ENCODE peak calls at places on chromosomes 11 and 22, in nine cellular contexts. A is K562; D is thoracic aorta; K is CD8-positive, alpha-beta T cell; H is tibial nerve; V is fibroblast of lung; W is hepatocyte; O is lung; I is body of pancreas. Q is an unnamed sample. For H3K4me1, the result is how much of the 10 kb centered on the place peaks cover.

GRCh38 chr11:1197886-1198765 is 24.7 kb upstream of the MUC5B start:
- DNase-seq in O (no peak), H (no peak), A (no peak), V (no peak), D (peak), W (no peak), I (peak), K (peak), Q (no peak)

GRCh38 chr11:31826530-31827438 is 15.7 kb upstream of the PAX6 start:
- DNase-seq in H (no peak), O (no peak), W (no peak), I (no peak), K (no peak), A (no peak), D (no peak), V (no peak), Q (no peak)

GRCh38 chr22:23176645-23177027 is 3.7 kb upstream of the BCR start:
- DNase-seq in I (no peak), O (no peak), K (no peak), W (no peak), V (no peak), D (no peak), A (no peak), H (no peak), Q (no peak)

GRCh38 chr11:70107191-70107590 is 29.1 kb downstream of the ANO1 start:
- DNase-seq in H (no peak), W (no peak), D (no peak), K (no peak), O (no peak), V (no peak), A (no peak), I (no peak), Q (no peak)

GRCh38 chr22:28246392-28246791 is 327.3 kb upstream of the PITPNB start:
- DNase-seq in A (no peak), K (no peak), D (no peak), O (no peak), W (no peak), I (no peak), H (no peak), V (peak), Q (no peak)

GRCh38 chr11:115905331-115905730 is 401.1 kb upstream of the CADM1 start:
- DNase-seq in I (no peak), A (no peak), V (peak), K (no peak), H (no peak), D (no peak), O (no peak), W (no peak), Q (no peak)

GRCh38 chr22:30234786-30235470 is 11.6 kb downstream of the LIF start:
- DNase-seq in D (no peak), O (peak), K (no peak), H (no peak), V (peak), W (peak), I (peak), A (no peak), Q (no peak)

GRCh38 chr11:69384548-69385465 is 90.9 kb downstream of the MYEOV start:
- DNase-seq in W (no peak), V (no peak), O (no peak), K (no peak), H (peak), D (no peak), I (no peak), A (no peak), Q (no peak)

GRCh38 chr11:46353706-46354105 is 6.4 kb downstream of the DGKZ start:
- DNase-seq in H (no peak), V (no peak), K (no peak), I (no peak), A (no peak), D (no peak), O (no peak), W (no peak), Q (no peak)

GRCh38 chr22:33321466-33321865 is 263.3 kb upstream of the SYN3 start:
- DNase-seq in A (no peak), O (no peak), W (no peak), V (no peak), H (no peak), D (no peak), I (no peak), K (no peak), Q (no peak)

GRCh38 chr11:36478700-36479329 is 31.3 kb downstream of the TRAF6 start:
- DNase-seq in A (no peak), K (no peak), I (no peak), H (no peak), W (peak), O (no peak), V (peak), D (no peak), Q (no peak)

GRCh38 chr11:67277231-67277961 is 11.1 kb downstream of the GRK2 start:
- DNase-seq in V (peak), H (peak), O (peak), D (peak), W (no peak), K (peak), I (peak), A (peak), Q (peak)

GRCh38 chr11:111282663-111283062 is 15.7 kb upstream of the POU2AF3 start:
- DNase-seq in A (no peak), O (no peak), H (no peak), W (no peak), V (no peak), I (no peak), D (no peak), K (no peak), Q (no peak)

GRCh38 chr11:59106363-59107336 is at the start of gene FAM111B:
- DNase-seq in D (peak), K (peak), V (peak), H (peak), W (peak), O (peak), A (no peak), I (peak), Q (peak)

GRCh38 chr11:35525501-35526175 is at the start of gene PAMR1:
- DNase-seq in V (peak), D (no peak), W (peak), H (peak), O (no peak), A (no peak), I (peak), K (no peak), Q (peak)

DNA sequence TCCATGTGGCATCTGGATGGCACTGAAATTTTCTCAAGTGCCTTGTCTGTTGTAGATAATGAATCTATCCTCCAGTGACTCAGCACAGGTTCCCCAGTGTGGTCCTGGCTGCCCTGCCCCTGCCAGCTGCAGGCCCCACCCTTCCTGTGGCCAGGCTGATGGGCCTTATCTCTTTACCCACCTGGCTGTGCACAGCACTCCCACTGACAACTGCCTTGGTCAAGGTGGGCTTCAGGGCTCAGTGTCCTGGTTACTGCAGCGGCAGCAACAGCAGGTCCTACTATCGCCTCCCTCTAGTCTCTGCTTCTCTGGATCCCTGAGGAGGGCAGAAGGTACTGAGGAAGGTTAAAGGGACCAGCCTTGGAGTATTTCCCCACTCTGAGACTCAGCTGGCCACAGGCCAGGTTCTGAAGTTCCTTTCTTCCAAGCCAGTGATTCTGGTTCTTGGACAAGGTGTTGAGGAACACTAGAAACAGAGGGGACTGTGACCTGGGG is 3.1 kb downstream of the HMBS start:
- DNase-seq in V (no peak), D (no peak), O (no peak), I (no peak), H (no peak), A (peak), K (no peak), W (no peak), Q (no peak)
- H3K4me1 ChIP-seq in V (under half), D (under half), O (under half), I (under half), H (under half), A (half or more), K (under half), W (under half), Q (under half)

GRCh38 chr11:16895306-16895705 is 118.9 kb downstream of the PLEKHA7 start:
- DNase-seq in I (no peak), D (no peak), V (no peak), W (no peak), A (no peak), K (no peak), O (no peak), H (no peak), Q (no peak)
- H3K4me1 ChIP-seq in I (under half), D (under half), V (under half), W (under half), A (under half), K (under half), O (under half), H (under half), Q (under half)

GRCh38 chr11:75190652-75191329 is 39.9 kb downstream of the SLCO2B1 start:
- DNase-seq in D (no peak), I (no peak), O (no peak), V (no peak), W (no peak), A (no peak), K (no peak), H (no peak), Q (no peak)

GRCh38 chr11:75189075-75189474 is 38.2 kb downstream of the SLCO2B1 start:
- DNase-seq in H (no peak), V (no peak), D (no peak), O (no peak), K (no peak), W (no peak), I (no peak), A (no peak), Q (no peak)

GRCh38 chr11:75193271-75193670 is 42.4 kb downstream of the SLCO2B1 start:
- DNase-seq in A (no peak), K (no peak), W (no peak), O (no peak), H (no peak), V (no peak), I (no peak), D (no peak), Q (no peak)

GRCh38 chr11:75189911-75190310 is 39.0 kb downstream of the SLCO2B1 start:
- DNase-seq in H (no peak), V (no peak), D (no peak), W (no peak), K (no peak), O (no peak), A (no peak), I (no peak), Q (no peak)

GRCh38 chr11:75191330-75191717 is 40.4 kb downstream of the SLCO2B1 start:
- DNase-seq in A (no peak), O (no peak), H (no peak), D (no peak), W (no peak), I (no peak), K (no peak), V (no peak), Q (no peak)
- H3K4me1 ChIP-seq in A (under half), O (under half), H (under half), D (under half), W (under half), I (under half), K (under half), V (under half), Q (half or more)

GRCh38 chr11:128720522-128720985 is 26.7 kb downstream of the FLI1 start:
- DNase-seq in V (no peak), D (no peak), O (no peak), K (peak), A (no peak), W (peak), I (no peak), H (no peak), Q (no peak)
- H3K4me1 ChIP-seq in V (under half), D (under half), O (under half), K (half or more), A (under half), W (under half), I (under half), H (under half), Q (half or more)

GRCh38 chr11:114253771-114254170 is 42.4 kb upstream of the NNMT start:
- DNase-seq in I (no peak), V (no peak), W (no peak), K (no peak), A (no peak), H (no peak), O (no peak), D (no peak), Q (no peak)
- H3K4me1 ChIP-seq in I (under half), V (under half), W (under half), K (under half), A (under half), H (under half), O (under half), D (half or more), Q (half or more)

GRCh38 chr22:40189979-40190378 is 12.3 kb downstream of the TNRC6B start:
- DNase-seq in D (no peak), A (no peak), H (no peak), K (no peak), I (no peak), O (no peak), V (no peak), W (no peak), Q (no peak)
- H3K4me1 ChIP-seq in D (half or more), A (half or more), H (under half), K (half or more), I (half or more), O (under half), V (under half), W (under half), Q (under half)

GRCh38 chr11:60918941-60919275 is 5.0 kb downstream of the TMEM109 start:
- DNase-seq in O (no peak), A (no peak), I (no peak), D (no peak), V (peak), H (no peak), K (no peak), W (no peak), Q (no peak)

GRCh38 chr11:60921259-60921658 is 3.0 kb upstream of the TMEM132A start:
- DNase-seq in A (no peak), V (no peak), I (no peak), H (no peak), O (no peak), D (no peak), W (no peak), K (no peak), Q (no peak)

GRCh38 chr11:60919956-60920355 is 4.3 kb upstream of the TMEM132A start:
- DNase-seq in A (no peak), H (no peak), K (no peak), W (no peak), D (no peak), O (no peak), I (no peak), V (no peak), Q (no peak)

GRCh38 chr11:60918251-60918940 is 4.4 kb downstream of the TMEM109 start:
- DNase-seq in O (no peak), H (no peak), V (no peak), D (no peak), W (no peak), A (no peak), I (no peak), K (no peak), Q (no peak)

DNA sequence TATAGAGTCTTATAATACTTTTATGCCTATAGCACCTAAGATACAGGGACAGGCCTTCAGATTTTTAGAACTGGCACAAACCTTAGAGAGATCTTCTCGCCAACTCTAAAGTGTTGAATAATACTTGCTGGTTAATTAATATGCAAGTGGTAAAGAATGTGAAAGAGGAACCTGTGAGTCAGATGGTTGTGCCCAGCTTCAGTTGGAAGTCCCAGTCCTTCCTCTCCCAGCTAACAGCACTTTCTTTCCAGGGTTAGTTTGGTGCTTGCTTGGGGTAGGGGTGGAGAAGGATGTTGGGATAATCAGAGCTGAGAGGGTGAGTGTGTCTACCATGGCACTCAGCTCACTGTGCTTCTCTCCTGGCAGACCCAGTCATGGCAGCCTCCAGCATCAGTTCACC is 4.9 kb upstream of the TMEM132A start:
- DNase-seq in A (no peak), I (no peak), V (no peak), D (no peak), H (no peak), W (no peak), O (no peak), K (no peak), Q (no peak)
- H3K4me1 ChIP-seq in A (under half), I (under half), V (under half), D (under half), H (under half), W (under half), O (under half), K (under half), Q (half or more)

GRCh38 chr22:50526849-50527801 is 1.7 kb upstream of the SCO2 start:
- DNase-seq in D (no peak), V (peak), W (no peak), K (peak), H (no peak), I (no peak), A (peak), O (peak), Q (peak)
- H3K4me1 ChIP-seq in D (under half), V (under half), W (under half), K (under half), H (under half), I (half or more), A (under half), O (under half), Q (under half)

Q was measured in right atrium auricular region.